ENCODE peak calls at places on chromosomes 13 and 19, in four cellular contexts. L is body of pancreas, Y is PC-3, P is left ventricle myocardium inferior. Z is an unnamed sample.

GRCh38 chr19:29694669-29695627 is 20.1 kb downstream of the C19orf12 start:
- DNase-seq in P (peak; percentile 82), Y (peak; percentile 56), L (peak; percentile 82), Z (no peak)

GRCh38 chr19:52734340-52734892 is 428 bp downstream of the ZNF611 start:
- DNase-seq in L (no peak), Y (no peak), P (peak; percentile 24), Z (no peak)

GRCh38 chr19:1105873-1106840 is 2.4 kb downstream of the GPX4 start:
- DNase-seq in Y (no peak), P (no peak), L (no peak), Z (no peak)

GRCh38 chr13:52994865-52995264 is 33.7 kb upstream of the OLFM4 start:
- DNase-seq in Y (no peak), L (no peak), P (no peak), Z (no peak)

GRCh38 chr19:3375221-3376088 is 9.1 kb downstream of the NFIC start:
- DNase-seq in L (peak; percentile 93), P (peak; percentile 87), Y (no peak), Z (no peak)

GRCh38 chr13:92838786-92839185 is 387.8 kb upstream of the GPC6 start:
- DNase-seq in Y (peak; percentile 74), L (no peak), P (no peak), Z (no peak)

GRCh38 chr19:46520616-46521015 is 24.9 kb upstream of the PNMA8B start:
- DNase-seq in L (no peak), Y (no peak), P (no peak), Z (no peak)

GRCh38 chr19:18397242-18398202 is at the start of gene LRRC25:
- DNase-seq in P (peak; percentile 46), L (peak; percentile 77), Y (no peak), Z (no peak)

GRCh38 chr13:83452292-83452950 is 429.9 kb downstream of the SLITRK1 start:
- DNase-seq in P (no peak), Y (no peak), L (no peak), Z (no peak)

GRCh38 chr19:35381926-35382325 is 11.1 kb downstream of the GPR42 start:
- DNase-seq in P (no peak), Y (no peak), L (no peak), Z (no peak)

GRCh38 chr13:59677966-59678814 is 485.5 kb downstream of the DIAPH3 start:
- DNase-seq in L (peak; percentile 50), P (no peak), Y (peak; percentile 68), Z (no peak)

GRCh38 chr13:27036236-27036981 is 135.2 kb downstream of the USP12 start:
- DNase-seq in Y (peak; percentile 72), P (no peak), L (no peak), Z (no peak)

GRCh38 chr19:4010808-4011110 is 3.2 kb downstream of the PIAS4 start:
- DNase-seq in Y (no peak), L (no peak), P (no peak), Z (no peak)

GRCh38 chr19:661427-662196 is 1.4 kb downstream of the RNF126 start:
- DNase-seq in P (no peak), L (no peak), Y (no peak), Z (no peak)

GRCh38 chr13:47110141-47110540 is 213.3 kb upstream of the HTR2A start:
- DNase-seq in P (no peak), L (no peak), Y (peak; percentile 63), Z (no peak)

GRCh38 chr19:55373993-55374757 is 2.5 kb upstream of the TMEM190 start:
- DNase-seq in L (no peak), P (no peak), Y (no peak), Z (no peak)

GRCh38 chr13:99923877-99924582 is 47.5 kb downstream of the ZIC5 start:
- DNase-seq in Y (no peak), L (no peak), P (no peak), Z (no peak)

GRCh38 chr19:2231621-2232221 is 4.4 kb downstream of the PLEKHJ1 start:
- DNase-seq in Y (no peak), P (no peak), L (no peak), Z (no peak)

GRCh38 chr19:16367269-16367683 is 42.6 kb downstream of the KLF2 start:
- DNase-seq in L (no peak), Y (no peak), P (no peak), Z (no peak)

GRCh38 chr13:84400711-84401110 is 518.4 kb upstream of the SLITRK1 start:
- DNase-seq in P (no peak), Y (peak; percentile 74), L (no peak), Z (no peak)

GRCh38 chr19:17671906-17672305 is 16.2 kb downstream of the UNC13A start:
- DNase-seq in Y (peak; percentile 68), L (peak; percentile 6), P (no peak), Z (no peak)

GRCh38 chr19:55459950-55460657 is 1.3 kb downstream of the ISOC2 start:
- DNase-seq in L (no peak), Y (no peak), P (no peak), Z (no peak)

GRCh38 chr19:23311551-23311950 is 61.4 kb upstream of the ZNF724 start:
- DNase-seq in P (no peak), L (no peak), Y (peak; percentile 67), Z (no peak)

GRCh38 chr19:3302755-3303154 is 63.6 kb upstream of the NFIC start:
- DNase-seq in L (no peak), Y (no peak), P (no peak), Z (no peak)

GRCh38 chr19:38034153-38034835 is 127.3 kb downstream of the SIPA1L3 start:
- DNase-seq in L (no peak), Y (no peak), P (no peak), Z (no peak)

GRCh38 chr19:14416743-14417214 is 2.4 kb downstream of the DDX39A start:
- DNase-seq in P (no peak), L (no peak), Y (no peak), Z (no peak)

GRCh38 chr19:4581381-4582111 is 22.1 kb upstream of the SEMA6B start:
- DNase-seq in L (no peak), P (no peak), Y (peak; percentile 48), Z (no peak)

GRCh38 chr13:43238341-43239083 is 215.1 kb downstream of the DNAJC15 start:
- DNase-seq in Y (no peak), L (no peak), P (no peak), Z (no peak)

GRCh38 chr19:54160182-54160811 is 776 bp upstream of the LENG1 start:
- DNase-seq in L (no peak), Y (peak; percentile 43), P (no peak), Z (no peak)

GRCh38 chr13:32134241-32134801 is 102.7 kb downstream of the FRY start:
- DNase-seq in Y (peak; percentile 52), L (no peak), P (no peak), Z (no peak)

GRCh38 chr13:43359536-43359935 is 336.1 kb downstream of the DNAJC15 start:
- DNase-seq in Y (no peak), P (no peak), L (no peak), Z (no peak)

GRCh38 chr13:60759499-60759898 is 362.5 kb downstream of the TDRD3 start:
- DNase-seq in P (no peak), L (peak; percentile 30), Y (peak; percentile 59), Z (no peak)

GRCh38 chr13:65936249-65936648 is 1293.9 kb downstream of the PCDH9 start:
- DNase-seq in Y (no peak), P (no peak), L (no peak), Z (no peak)

GRCh38 chr13:65946387-65946786 is 1283.7 kb downstream of the PCDH9 start:
- DNase-seq in P (no peak), Y (peak; percentile 71), L (no peak), Z (no peak)

GRCh38 chr13:65943024-65943423 is 1287.1 kb downstream of the PCDH9 start:
- DNase-seq in L (no peak), P (no peak), Y (peak; percentile 16), Z (no peak)

GRCh38 chr13:65943711-65944110 is 1286.4 kb downstream of the PCDH9 start:
- DNase-seq in P (no peak), Y (no peak), L (no peak), Z (no peak)

GRCh38 chr13:65940720-65941119 is 1289.4 kb downstream of the PCDH9 start:
- DNase-seq in Y (no peak), P (peak; percentile 32), L (no peak), Z (no peak)
- H3K4me1 ChIP-seq in Y (no peaks in the 10 kb centered on the region), P (peaks cover 19% of the 10 kb centered on the region), L (no peaks in the 10 kb centered on the region), Z (no peaks in the 10 kb centered on the region)

GRCh38 chr19:13019330-13019729 is 24.1 kb downstream of the NFIX start:
- DNase-seq in P (no peak), Y (no peak), L (no peak), Z (no peak)
- H3K4me1 ChIP-seq in P (peaks cover 100% of the 10 kb centered on the region), Y (peaks cover 73% of the 10 kb centered on the region), L (peaks cover 37% of the 10 kb centered on the region), Z (peaks cover 71% of the 10 kb centered on the region)

DNA sequence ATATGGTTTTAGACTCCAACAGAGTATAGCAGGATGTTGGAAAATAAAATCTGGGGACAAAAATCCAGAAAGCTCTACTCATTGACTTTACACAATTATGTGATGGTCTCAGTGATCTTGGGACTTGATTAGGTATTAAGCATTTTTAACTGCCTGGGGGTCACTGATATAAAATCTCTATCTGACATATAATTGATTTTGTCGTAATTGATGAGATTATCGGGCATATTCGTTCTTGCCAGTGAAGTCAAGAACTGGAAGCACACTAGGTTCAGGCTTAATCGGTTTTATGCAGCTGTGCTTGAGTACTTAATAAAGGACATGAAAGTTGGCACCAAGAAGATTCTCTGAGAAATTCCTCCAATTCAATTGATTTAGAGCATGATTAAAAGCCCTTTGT is 390.7 kb downstream of the DCT start:
- DNase-seq in Y (no peak), P (no peak), L (no peak), Z (no peak)
- H3K4me1 ChIP-seq in Y (no peaks in the 10 kb centered on the region), P (no peaks in the 10 kb centered on the region), L (no peaks in the 10 kb centered on the region), Z (no peaks in the 10 kb centered on the region)

GRCh38 chr13:97239306-97239705 is 17.2 kb downstream of the MBNL2 start:
- DNase-seq in Y (no peak), L (no peak), P (no peak), Z (no peak)

GRCh38 chr13:97242755-97243497 is 20.8 kb downstream of the MBNL2 start:
- DNase-seq in Y (no peak), P (no peak), L (no peak), Z (no peak)

GRCh38 chr13:97241761-97242160 is 19.6 kb downstream of the MBNL2 start:
- DNase-seq in P (no peak), L (no peak), Y (no peak), Z (no peak)

GRCh38 chr13:97239943-97240788 is 18.0 kb downstream of the MBNL2 start:
- DNase-seq in Y (no peak), P (no peak), L (no peak), Z (no peak)

GRCh38 chr13:97240789-97241734 is 18.9 kb downstream of the MBNL2 start:
- DNase-seq in P (no peak), Y (no peak), L (no peak), Z (no peak)
- H3K4me1 ChIP-seq in P (peaks cover 100% of the 10 kb centered on the region), Y (no peaks in the 10 kb centered on the region), L (peaks cover 95% of the 10 kb centered on the region), Z (peaks cover 35% of the 10 kb centered on the region)

DNA sequence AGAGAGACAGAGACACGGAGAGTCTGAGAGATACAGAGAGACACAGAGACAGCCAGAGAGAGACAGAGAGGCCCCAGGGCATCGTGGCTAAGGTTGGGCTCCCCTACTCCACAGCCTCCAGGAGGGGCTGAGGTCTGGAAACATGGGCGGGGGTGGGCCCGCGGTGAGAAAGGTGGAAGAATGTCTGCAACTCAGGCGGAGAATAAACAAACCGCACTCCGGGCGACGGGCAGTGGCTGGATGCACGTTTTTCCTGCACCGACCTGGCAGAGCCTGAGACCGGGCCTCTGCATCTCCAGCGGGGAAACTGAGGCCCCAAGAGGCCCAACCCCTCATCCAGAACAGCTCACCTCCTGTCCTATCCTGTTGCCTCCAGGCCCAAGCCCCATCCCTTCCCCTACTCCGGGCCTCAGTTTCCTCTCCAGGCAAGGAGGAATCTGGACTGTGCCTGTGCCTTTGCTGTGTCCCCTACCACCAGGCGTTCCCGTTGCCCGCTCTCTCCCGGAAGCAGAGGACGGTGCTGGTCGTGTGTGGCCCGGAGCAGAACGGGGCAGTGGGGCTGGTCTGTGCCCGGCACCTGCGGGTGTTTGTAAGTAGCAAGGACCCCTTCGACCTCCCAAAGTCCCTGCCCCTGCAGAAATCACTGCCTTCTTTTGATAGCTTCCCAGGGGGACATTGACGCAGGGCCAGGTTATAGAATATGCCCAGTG is 3.4 kb upstream of the CILP2 start:
- DNase-seq in Y (no peak), L (no peak), P (no peak), Z (no peak)
- H3K4me1 ChIP-seq in Y (peaks cover 4% of the 10 kb centered on the region), L (peaks cover 24% of the 10 kb centered on the region), P (peaks cover 29% of the 10 kb centered on the region), Z (peaks cover 16% of the 10 kb centered on the region)

Z was measured in esophagus squamous epithelium.